ENCODE peak calls at places on chromosomes 6 and 20, in seven cellular contexts. T is sigmoid colon, U is stomach, M is SK-N-SH, C is GM23338, Y is endothelial cell of umbilical vein, W is HCT116. S is an unnamed sample. For H3K4me1, the result is how much of the 10 kb centered on the place peaks cover.

GRCh38 chr6:105733556-105734162 is 330.8 kb upstream of the PREP start:
- DNase-seq in U (no peak), M (peak), C (peak), Y (peak), W (peak), T (no peak), S (no peak)

GRCh38 chr6:27553123-27553904 is 80.4 kb upstream of the ZNF184 start:
- DNase-seq in C (peak), Y (peak), T (no peak), M (no peak), W (no peak), U (no peak), S (no peak)

GRCh38 chr6:84623956-84624680 is 140.3 kb downstream of the TBX18 start:
- DNase-seq in U (no peak), T (no peak), Y (peak), C (no peak), W (no peak), M (no peak), S (no peak)

GRCh38 chr6:4271761-4272505 is 136.6 kb upstream of the ECI2 start:
- DNase-seq in C (no peak), Y (peak), U (no peak), T (no peak), M (no peak), W (no peak), S (no peak)

GRCh38 chr6:36227379-36228344 is 31.1 kb downstream of the BRPF3 start:
- DNase-seq in Y (peak), C (no peak), U (no peak), W (no peak), T (peak), M (no peak), S (no peak)

GRCh38 chr6:125140808-125141207 is 12.8 kb upstream of the TPD52L1 start:
- DNase-seq in M (no peak), T (no peak), W (no peak), Y (no peak), C (no peak), U (no peak), S (no peak)

GRCh38 chr6:120077489-120077888 is 727.9 kb upstream of the MAN1A1 start:
- DNase-seq in T (no peak), U (no peak), C (peak), Y (no peak), M (no peak), W (peak), S (no peak)

GRCh38 chr20:57264908-57265648 is 1.4 kb downstream of the BMP7 start:
- DNase-seq in M (peak), U (no peak), C (peak), T (no peak), W (no peak), Y (no peak), S (no peak)

GRCh38 chr20:63750807-63751470 is 11.4 kb downstream of the SLC2A4RG start:
- DNase-seq in M (peak), U (no peak), Y (no peak), C (peak), W (no peak), T (no peak), S (peak)

GRCh38 chr6:85670573-85670972 is 27.9 kb upstream of the SYNCRIP start:
- DNase-seq in Y (peak), U (no peak), C (peak), W (no peak), M (no peak), T (no peak), S (no peak)

GRCh38 chr20:43767686-43768474 is 41.1 kb upstream of the GTSF1L start:
- DNase-seq in Y (no peak), W (no peak), C (no peak), M (peak), T (no peak), U (no peak), S (no peak)

GRCh38 chr20:31679357-31680285 is 41.9 kb downstream of the COX4I2 start:
- DNase-seq in U (no peak), W (no peak), T (no peak), M (no peak), Y (no peak), C (no peak), S (no peak)

GRCh38 chr6:157461000-157461915 is 80.3 kb downstream of the ZDHHC14 start:
- DNase-seq in C (peak), M (no peak), W (no peak), U (no peak), Y (peak), T (no peak), S (no peak)

GRCh38 chr20:57091748-57092111 is 174.7 kb downstream of the BMP7 start:
- DNase-seq in Y (no peak), W (no peak), M (no peak), C (no peak), U (no peak), T (no peak), S (no peak)

GRCh38 chr6:112770341-112770740 is 423.2 kb downstream of the RFPL4B start:
- DNase-seq in T (no peak), C (no peak), M (no peak), Y (no peak), W (no peak), U (no peak), S (no peak)

GRCh38 chr20:46060301-46060881 is 29.4 kb downstream of the NCOA5 start:
- DNase-seq in Y (peak), T (no peak), U (no peak), W (no peak), M (no peak), C (no peak), S (no peak)

GRCh38 chr20:3223937-3224680 is 14.8 kb downstream of the ITPA start:
- DNase-seq in M (no peak), Y (no peak), W (no peak), C (no peak), U (no peak), T (no peak), S (peak)

GRCh38 chr6:40397287-40398033 is 189.7 kb downstream of the LRFN2 start:
- DNase-seq in T (peak), U (no peak), Y (no peak), C (no peak), M (no peak), W (no peak), S (no peak)

GRCh38 chr6:3518356-3518841 is 61.5 kb upstream of the SLC22A23 start:
- DNase-seq in M (no peak), U (peak), Y (no peak), T (peak), W (peak), C (no peak), S (no peak)

GRCh38 chr6:126539022-126539421 is 199.1 kb downstream of the CENPW start:
- DNase-seq in W (peak), Y (peak), C (no peak), M (no peak), U (no peak), T (no peak), S (no peak)

GRCh38 chr6:20202699-20203302 is 9.5 kb downstream of the MBOAT1 start:
- DNase-seq in Y (no peak), C (no peak), T (no peak), W (no peak), M (no peak), U (no peak), S (no peak)
- H3K4me1 ChIP-seq in Y (under half), C (under half), T (under half), W (under half), M (under half), U (half or more), S (under half)

GRCh38 chr6:142913511-142914047 is 31.4 kb downstream of the HIVEP2 start:
- DNase-seq in M (no peak), C (no peak), U (no peak), Y (no peak), T (no peak), W (no peak), S (no peak)
- TF ChIP-seq POLR2AphosphoS5 in M (no peak), C (no peak), U (no peak), Y (no peak), T (no peak), W (no peak), S (no peak)

GRCh38 chr6:9405369-9405768 is 970.0 kb upstream of the SLC35B3 start:
- DNase-seq in Y (no peak), U (no peak), T (no peak), C (no peak), W (peak), M (no peak), S (no peak)
- H3K4me1 ChIP-seq in Y (under half), U (under half), T (under half), C (under half), W (under half), M (under half), S (under half)

GRCh38 chr6:19268117-19268516 is 569.1 kb upstream of the ID4 start:
- DNase-seq in M (no peak), U (no peak), C (no peak), T (no peak), W (no peak), Y (no peak), S (no peak)
- TF ChIP-seq POLR2AphosphoS5 in M (no peak), U (no peak), C (no peak), T (no peak), W (no peak), Y (no peak), S (no peak)

DNA sequence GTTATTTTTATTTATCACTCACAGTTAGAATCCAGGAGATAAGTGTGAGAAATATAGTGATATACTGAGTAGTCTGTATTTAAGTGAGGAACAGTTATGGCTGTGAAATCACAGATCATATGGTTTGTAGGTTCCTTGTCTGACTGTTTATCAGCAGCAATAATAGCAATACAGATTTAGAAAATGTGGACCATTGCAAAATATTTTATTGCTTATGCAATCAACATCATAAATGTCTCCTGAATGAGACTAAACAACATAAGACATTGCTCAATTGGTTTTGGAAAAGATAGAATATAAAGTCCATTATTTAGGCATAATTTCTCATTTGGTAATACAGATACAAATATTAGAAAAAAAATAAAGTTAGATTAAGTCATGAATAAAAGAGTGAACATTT is 43.7 kb downstream of the CCDC170 start:
- DNase-seq in W (no peak), Y (no peak), C (no peak), M (no peak), U (no peak), T (no peak), S (no peak)
- H3K4me1 ChIP-seq in W (under half), Y (under half), C (under half), M (under half), U (under half), T (under half), S (under half)

GRCh38 chr20:12482661-12483060 is 526.1 kb upstream of the SPTLC3 start:
- DNase-seq in M (no peak), C (no peak), Y (no peak), U (no peak), T (no peak), W (no peak), S (peak)
- TF ChIP-seq POLR2AphosphoS5 in M (no peak), C (no peak), Y (no peak), U (no peak), T (no peak), W (no peak), S (no peak)

DNA sequence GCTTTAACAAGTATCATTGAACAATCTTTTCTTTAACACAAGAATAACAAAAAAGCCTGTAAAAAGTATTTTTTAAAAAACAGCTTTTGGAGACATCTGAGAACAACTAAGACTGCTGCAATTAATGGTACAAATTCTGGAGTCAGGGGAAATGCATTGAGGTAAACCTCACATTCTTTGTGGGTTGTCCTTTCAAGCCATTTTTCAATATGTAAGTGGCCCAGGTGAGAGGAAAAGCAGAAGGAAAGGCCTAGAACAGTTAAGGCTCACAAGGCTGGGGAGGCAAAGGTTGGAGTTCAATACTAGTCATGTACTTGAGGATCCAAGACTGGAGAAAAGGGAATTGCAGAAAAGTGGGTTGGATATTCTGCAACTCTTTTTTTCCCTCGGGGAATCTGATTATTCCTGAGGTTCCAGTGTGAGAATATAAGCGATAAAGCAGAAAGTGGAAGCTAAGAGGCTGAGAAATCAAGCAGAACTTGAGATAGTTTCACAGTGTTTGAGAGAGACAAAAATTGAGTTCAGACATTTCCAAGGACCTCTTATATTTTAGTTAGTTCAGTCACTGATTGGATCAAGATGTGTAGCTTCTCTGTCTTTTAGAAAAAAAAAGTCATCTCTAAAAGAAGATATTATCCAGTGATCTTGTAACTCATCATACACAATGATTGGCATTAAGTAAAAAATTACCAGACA is 25.0 kb upstream of the TXLNB start:
- DNase-seq in C (no peak), Y (no peak), M (no peak), W (no peak), U (no peak), T (no peak), S (no peak)
- H3K4me1 ChIP-seq in C (under half), Y (under half), M (under half), W (under half), U (under half), T (under half), S (under half)